ENCODE peak calls at places on chromosomes 12 and 14, in ten cellular contexts. One of them, this sample, is unnamed.

GRCh38 chr12:124143726-124144125 is 151.2 kb upstream of the RFLNA start:
- DNase-seq in non-pigmented ciliary epithelial cell: no peak
- DNase-seq in cardiac muscle cell: no peak
- DNase-seq in GM03348: no peak
- DNase-seq in PC-3: no peak
- DNase-seq in Ammon's horn: no peak
- DNase-seq in SW480: no peak
- DNase-seq in pancreas: no peak
- DNase-seq in activated CD4-positive, alpha-beta T cell treated with anti-CD3 and anti-CD28 coated beads, Interleukin-2, amount 50 U/mL, for 48 hours: no peak
- DNase-seq in LNCaP clone FGC: no peak
- DNase-seq in this sample: no peak

GRCh38 chr12:25839470-25839869 is 119.0 kb upstream of the RASSF8 start:
- DNase-seq in LNCaP clone FGC: peak
- DNase-seq in SW480: no peak
- DNase-seq in pancreas: no peak
- DNase-seq in cardiac muscle cell: no peak
- DNase-seq in Ammon's horn: no peak
- DNase-seq in non-pigmented ciliary epithelial cell: no peak
- DNase-seq in GM03348: no peak
- DNase-seq in activated CD4-positive, alpha-beta T cell treated with anti-CD3 and anti-CD28 coated beads, Interleukin-2, amount 50 U/mL, for 48 hours: no peak
- DNase-seq in PC-3: peak
- DNase-seq in this sample: no peak

GRCh38 chr12:104494816-104495158 is 38.0 kb downstream of the CHST11 start:
- DNase-seq in SW480: no peak
- DNase-seq in cardiac muscle cell: no peak
- DNase-seq in Ammon's horn: no peak
- DNase-seq in activated CD4-positive, alpha-beta T cell treated with anti-CD3 and anti-CD28 coated beads, Interleukin-2, amount 50 U/mL, for 48 hours: no peak
- DNase-seq in GM03348: no peak
- DNase-seq in non-pigmented ciliary epithelial cell: peak
- DNase-seq in LNCaP clone FGC: no peak
- DNase-seq in PC-3: no peak
- DNase-seq in pancreas: no peak
- DNase-seq in this sample: peak

GRCh38 chr12:41509655-41510054 is 321.5 kb downstream of the PDZRN4 start:
- DNase-seq in pancreas: no peak
- DNase-seq in Ammon's horn: no peak
- DNase-seq in SW480: no peak
- DNase-seq in GM03348: no peak
- DNase-seq in PC-3: no peak
- DNase-seq in non-pigmented ciliary epithelial cell: no peak
- DNase-seq in activated CD4-positive, alpha-beta T cell treated with anti-CD3 and anti-CD28 coated beads, Interleukin-2, amount 50 U/mL, for 48 hours: no peak
- DNase-seq in cardiac muscle cell: no peak
- DNase-seq in LNCaP clone FGC: no peak
- DNase-seq in this sample: no peak

GRCh38 chr12:111361717-111362576 is 6.9 kb downstream of the PHETA1 start:
- DNase-seq in non-pigmented ciliary epithelial cell: no peak
- DNase-seq in LNCaP clone FGC: no peak
- DNase-seq in GM03348: no peak
- DNase-seq in SW480: no peak
- DNase-seq in pancreas: peak
- DNase-seq in cardiac muscle cell: no peak
- DNase-seq in PC-3: no peak
- DNase-seq in activated CD4-positive, alpha-beta T cell treated with anti-CD3 and anti-CD28 coated beads, Interleukin-2, amount 50 U/mL, for 48 hours: no peak
- DNase-seq in Ammon's horn: no peak
- DNase-seq in this sample: no peak

GRCh38 chr12:131473721-131474709 is 236.9 kb upstream of the SFSWAP start:
- DNase-seq in Ammon's horn: no peak
- DNase-seq in activated CD4-positive, alpha-beta T cell treated with anti-CD3 and anti-CD28 coated beads, Interleukin-2, amount 50 U/mL, for 48 hours: no peak
- DNase-seq in cardiac muscle cell: no peak
- DNase-seq in GM03348: no peak
- DNase-seq in LNCaP clone FGC: no peak
- DNase-seq in pancreas: no peak
- DNase-seq in SW480: no peak
- DNase-seq in non-pigmented ciliary epithelial cell: no peak
- DNase-seq in PC-3: peak
- DNase-seq in this sample: peak

GRCh38 chr14:103543721-103544626 is 15.0 kb downstream of the TRMT61A start:
- DNase-seq in non-pigmented ciliary epithelial cell: no peak
- DNase-seq in LNCaP clone FGC: no peak
- DNase-seq in cardiac muscle cell: no peak
- DNase-seq in SW480: no peak
- DNase-seq in activated CD4-positive, alpha-beta T cell treated with anti-CD3 and anti-CD28 coated beads, Interleukin-2, amount 50 U/mL, for 48 hours: no peak
- DNase-seq in GM03348: peak
- DNase-seq in PC-3: no peak
- DNase-seq in Ammon's horn: peak
- DNase-seq in pancreas: peak
- DNase-seq in this sample: no peak

GRCh38 chr14:103711516-103712431 is 3.5 kb downstream of the XRCC3 start:
- DNase-seq in PC-3: peak
- DNase-seq in non-pigmented ciliary epithelial cell: no peak
- DNase-seq in LNCaP clone FGC: no peak
- DNase-seq in pancreas: peak
- DNase-seq in Ammon's horn: no peak
- DNase-seq in activated CD4-positive, alpha-beta T cell treated with anti-CD3 and anti-CD28 coated beads, Interleukin-2, amount 50 U/mL, for 48 hours: no peak
- DNase-seq in cardiac muscle cell: no peak
- DNase-seq in SW480: no peak
- DNase-seq in GM03348: no peak
- DNase-seq in this sample: no peak

GRCh38 chr12:109734219-109735000 is 20.8 kb downstream of the FAM222A start:
- DNase-seq in cardiac muscle cell: no peak
- DNase-seq in pancreas: peak
- DNase-seq in LNCaP clone FGC: no peak
- DNase-seq in SW480: no peak
- DNase-seq in GM03348: no peak
- DNase-seq in non-pigmented ciliary epithelial cell: no peak
- DNase-seq in activated CD4-positive, alpha-beta T cell treated with anti-CD3 and anti-CD28 coated beads, Interleukin-2, amount 50 U/mL, for 48 hours: no peak
- DNase-seq in Ammon's horn: no peak
- DNase-seq in PC-3: no peak
- DNase-seq in this sample: no peak

GRCh38 chr12:95259368-95259767 is 41.8 kb downstream of the VEZT start:
- DNase-seq in activated CD4-positive, alpha-beta T cell treated with anti-CD3 and anti-CD28 coated beads, Interleukin-2, amount 50 U/mL, for 48 hours: no peak
- DNase-seq in pancreas: no peak
- DNase-seq in cardiac muscle cell: no peak
- DNase-seq in SW480: no peak
- DNase-seq in PC-3: peak
- DNase-seq in LNCaP clone FGC: peak
- DNase-seq in GM03348: no peak
- DNase-seq in Ammon's horn: no peak
- DNase-seq in non-pigmented ciliary epithelial cell: no peak
- DNase-seq in this sample: no peak

GRCh38 chr14:101202627-101203404 is 299.3 kb upstream of the RTL1 start:
- DNase-seq in cardiac muscle cell: no peak
- DNase-seq in SW480: no peak
- DNase-seq in PC-3: no peak
- DNase-seq in activated CD4-positive, alpha-beta T cell treated with anti-CD3 and anti-CD28 coated beads, Interleukin-2, amount 50 U/mL, for 48 hours: no peak
- DNase-seq in pancreas: no peak
- DNase-seq in non-pigmented ciliary epithelial cell: no peak
- DNase-seq in GM03348: no peak
- DNase-seq in Ammon's horn: no peak
- DNase-seq in LNCaP clone FGC: no peak
- DNase-seq in this sample: no peak

GRCh38 chr12:56916996-56917333 is 17.2 kb downstream of the SDR9C7 start:
- DNase-seq in PC-3: no peak
- DNase-seq in LNCaP clone FGC: no peak
- DNase-seq in non-pigmented ciliary epithelial cell: no peak
- DNase-seq in GM03348: no peak
- DNase-seq in Ammon's horn: no peak
- DNase-seq in activated CD4-positive, alpha-beta T cell treated with anti-CD3 and anti-CD28 coated beads, Interleukin-2, amount 50 U/mL, for 48 hours: no peak
- DNase-seq in pancreas: no peak
- DNase-seq in cardiac muscle cell: no peak
- DNase-seq in SW480: no peak
- DNase-seq in this sample: no peak

GRCh38 chr12:50753232-50753769 is 10.6 kb upstream of the ATF1 start:
- DNase-seq in LNCaP clone FGC: no peak
- DNase-seq in non-pigmented ciliary epithelial cell: no peak
- DNase-seq in SW480: no peak
- DNase-seq in activated CD4-positive, alpha-beta T cell treated with anti-CD3 and anti-CD28 coated beads, Interleukin-2, amount 50 U/mL, for 48 hours: no peak
- DNase-seq in Ammon's horn: no peak
- DNase-seq in pancreas: no peak
- DNase-seq in cardiac muscle cell: no peak
- DNase-seq in GM03348: no peak
- DNase-seq in PC-3: no peak
- DNase-seq in this sample: no peak

GRCh38 chr12:103736572-103736971 is 104.5 kb downstream of the NT5DC3 start:
- DNase-seq in activated CD4-positive, alpha-beta T cell treated with anti-CD3 and anti-CD28 coated beads, Interleukin-2, amount 50 U/mL, for 48 hours: no peak
- DNase-seq in SW480: no peak
- DNase-seq in Ammon's horn: no peak
- DNase-seq in non-pigmented ciliary epithelial cell: no peak
- DNase-seq in PC-3: no peak
- DNase-seq in pancreas: no peak
- DNase-seq in LNCaP clone FGC: no peak
- DNase-seq in GM03348: no peak
- DNase-seq in cardiac muscle cell: no peak
- DNase-seq in this sample: no peak

GRCh38 chr12:6367969-6368892 is 7.1 kb downstream of the SCNN1A start:
- DNase-seq in LNCaP clone FGC: no peak
- DNase-seq in SW480: no peak
- DNase-seq in non-pigmented ciliary epithelial cell: no peak
- DNase-seq in cardiac muscle cell: no peak
- DNase-seq in Ammon's horn: no peak
- DNase-seq in GM03348: no peak
- DNase-seq in activated CD4-positive, alpha-beta T cell treated with anti-CD3 and anti-CD28 coated beads, Interleukin-2, amount 50 U/mL, for 48 hours: peak
- DNase-seq in pancreas: no peak
- DNase-seq in PC-3: peak
- DNase-seq in this sample: no peak

GRCh38 chr12:108884116-108885012 is 4.5 kb downstream of the DAO start:
- DNase-seq in pancreas: peak
- DNase-seq in PC-3: peak
- DNase-seq in SW480: peak
- DNase-seq in Ammon's horn: peak
- DNase-seq in LNCaP clone FGC: peak
- DNase-seq in activated CD4-positive, alpha-beta T cell treated with anti-CD3 and anti-CD28 coated beads, Interleukin-2, amount 50 U/mL, for 48 hours: peak
- DNase-seq in cardiac muscle cell: no peak
- DNase-seq in non-pigmented ciliary epithelial cell: no peak
- DNase-seq in GM03348: peak
- DNase-seq in this sample: peak